ENCODE peak calls at places on chromosomes 13 and 19, in eight cellular contexts. G is breast epithelium, A is HCT116, L is NB4, V is left ventricle myocardium inferior, U is fibroblast of pulmonary artery, D is BE2C, T is GM23338. P is an unnamed sample.

GRCh38 chr19:4061683-4062575 is 4.8 kb downstream of the ZBTB7A start:
- DNase-seq in D (no peak), U (no peak), T (peak; percentile 62), A (no peak), L (no peak), G (peak; percentile 78), V (no peak), P (peak; percentile 78)

GRCh38 chr13:66414196-66414800 is 815.8 kb downstream of the PCDH9 start:
- DNase-seq in V (no peak), T (no peak), L (no peak), A (no peak), D (no peak), U (no peak), G (no peak), P (no peak)

GRCh38 chr19:19704836-19705235 is 28.1 kb downstream of the ZNF14 start:
- DNase-seq in D (no peak), V (no peak), T (no peak), L (no peak), G (no peak), A (no peak), U (no peak), P (no peak)

GRCh38 chr13:37640499-37640898 is 41.9 kb upstream of the POSTN start:
- DNase-seq in D (no peak), G (no peak), T (peak; percentile 57), V (no peak), U (peak; percentile 91), L (peak; percentile 34), A (no peak), P (no peak)

GRCh38 chr13:80336335-80336734 is 4.6 kb downstream of the SPRY2 start:
- DNase-seq in V (no peak), G (no peak), D (no peak), U (peak; percentile 53), A (no peak), T (no peak), L (no peak), P (no peak)

GRCh38 chr13:34750078-34750703 is 191.9 kb upstream of the NBEA start:
- DNase-seq in T (peak; percentile 68), D (peak; percentile 50), A (no peak), G (no peak), U (peak; percentile 55), V (peak; percentile 23), L (no peak), P (no peak)

GRCh38 chr19:19213822-19214558 is 2.2 kb downstream of the NCAN start:
- DNase-seq in D (no peak), U (no peak), T (peak; percentile 68), A (no peak), L (peak; percentile 18), V (no peak), G (no peak), P (no peak)

GRCh38 chr13:58687130-58687529 is 1055.6 kb downstream of the PCDH17 start:
- DNase-seq in V (no peak), L (no peak), D (no peak), U (no peak), A (no peak), T (no peak), G (no peak), P (no peak)

GRCh38 chr19:32902448-32902847 is 32.9 kb upstream of the SLC7A9 start:
- DNase-seq in L (no peak), T (peak; percentile 51), V (no peak), U (no peak), A (no peak), D (no peak), G (no peak), P (no peak)

GRCh38 chr19:31340059-31341025 is 8.9 kb downstream of the TSHZ3 start:
- DNase-seq in U (peak; percentile 40), A (no peak), V (no peak), D (peak; percentile 33), L (peak; percentile 36), G (no peak), T (peak; percentile 38), P (no peak)

GRCh38 chr13:27822258-27822872 is 30.1 kb downstream of the GSX1 start:
- DNase-seq in A (no peak), V (no peak), D (no peak), L (no peak), G (no peak), T (peak; percentile 32), U (no peak), P (no peak)

GRCh38 chr13:27820524-27821482 is 28.5 kb downstream of the GSX1 start:
- DNase-seq in A (no peak), D (no peak), U (no peak), G (no peak), L (no peak), V (no peak), T (peak; percentile 77), P (no peak)

GRCh38 chr13:27824121-27824520 is 31.8 kb downstream of the GSX1 start:
- DNase-seq in V (no peak), L (no peak), U (no peak), G (no peak), T (no peak), D (no peak), A (no peak), P (no peak)

GRCh38 chr13:27822873-27823311 is 30.6 kb downstream of the GSX1 start:
- DNase-seq in T (peak; percentile 45), U (peak; percentile 16), A (no peak), G (no peak), V (no peak), L (no peak), D (no peak), P (no peak)

DNA sequence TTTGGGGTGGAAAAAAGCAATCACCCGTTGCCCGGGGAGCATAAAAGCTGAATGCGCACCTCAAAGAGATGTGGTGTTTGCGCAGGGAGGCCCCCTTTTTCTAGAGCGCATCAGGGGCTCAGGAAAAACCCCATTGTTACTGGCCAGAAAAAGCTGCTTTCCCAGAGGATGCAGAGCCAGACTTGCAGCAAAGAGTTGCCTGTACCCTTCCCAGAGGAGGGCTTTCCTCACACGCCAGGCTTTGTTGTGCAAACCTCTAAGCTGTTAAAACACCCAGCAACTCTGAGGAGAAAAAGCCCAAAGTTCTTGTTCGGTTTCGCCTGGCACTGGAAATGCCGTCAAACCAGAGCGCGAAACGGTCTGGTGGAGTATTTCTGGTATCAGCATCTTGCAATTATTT is 29.3 kb downstream of the GSX1 start:
- DNase-seq in V (no peak), D (no peak), G (no peak), L (no peak), A (no peak), T (peak; percentile 86), U (no peak), P (no peak)
- H3K4me3 ChIP-seq in V (no peak overlapping the region), D (no peak overlapping the region), G (no peak overlapping the region), L (no peak overlapping the region), A (no peak overlapping the region), T (peak overlapping the region; percentile 58), U (no peak overlapping the region), P (no peak overlapping the region)

DNA sequence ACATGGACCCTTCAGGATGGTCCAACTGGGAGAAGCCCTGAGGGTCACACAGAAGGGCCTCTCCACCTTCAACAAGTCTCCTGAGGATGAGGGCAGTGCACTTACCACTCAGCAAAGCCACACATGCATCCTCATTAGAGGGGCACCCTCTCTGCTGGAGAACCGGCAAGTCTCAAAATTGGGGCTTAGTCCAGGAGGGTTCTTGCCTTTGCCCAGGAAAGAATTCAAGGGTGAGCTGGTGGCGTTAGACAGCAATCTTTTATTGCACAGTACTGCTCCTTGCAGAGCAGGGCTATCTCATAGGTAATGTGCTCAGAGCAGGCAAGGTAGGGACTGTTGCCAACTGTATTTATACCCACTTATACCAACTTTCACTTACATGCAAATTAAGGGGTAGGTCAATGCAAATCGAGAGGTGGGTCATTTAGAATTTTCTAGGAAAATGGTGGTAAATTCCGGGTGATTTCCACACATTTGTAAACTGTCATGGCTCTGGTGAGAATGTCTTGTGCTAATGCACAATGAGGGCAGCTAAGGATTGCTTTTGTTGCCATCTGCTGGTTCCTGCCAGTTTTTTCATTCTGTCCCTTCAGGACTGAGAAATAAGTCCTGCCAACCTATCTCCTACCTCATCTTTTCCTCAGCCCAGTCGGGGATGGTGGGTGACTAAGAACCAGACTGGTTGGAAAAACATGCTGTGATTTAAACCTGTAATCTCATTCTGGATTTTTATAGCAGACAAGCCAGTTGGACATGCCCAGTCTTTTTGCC is 27.8 kb upstream of the IGSF23 start:
- DNase-seq in U (peak; percentile 61), A (no peak), L (peak; percentile 7), V (no peak), D (no peak), T (no peak), G (no peak), P (no peak)
- TF ChIP-seq CTCF in U (peak; percentile 36), A (peak; percentile 6), L (no peak), V (no peak), D (peak; percentile 17), T (no peak), G (no peak), P (peak; percentile 10)

DNA sequence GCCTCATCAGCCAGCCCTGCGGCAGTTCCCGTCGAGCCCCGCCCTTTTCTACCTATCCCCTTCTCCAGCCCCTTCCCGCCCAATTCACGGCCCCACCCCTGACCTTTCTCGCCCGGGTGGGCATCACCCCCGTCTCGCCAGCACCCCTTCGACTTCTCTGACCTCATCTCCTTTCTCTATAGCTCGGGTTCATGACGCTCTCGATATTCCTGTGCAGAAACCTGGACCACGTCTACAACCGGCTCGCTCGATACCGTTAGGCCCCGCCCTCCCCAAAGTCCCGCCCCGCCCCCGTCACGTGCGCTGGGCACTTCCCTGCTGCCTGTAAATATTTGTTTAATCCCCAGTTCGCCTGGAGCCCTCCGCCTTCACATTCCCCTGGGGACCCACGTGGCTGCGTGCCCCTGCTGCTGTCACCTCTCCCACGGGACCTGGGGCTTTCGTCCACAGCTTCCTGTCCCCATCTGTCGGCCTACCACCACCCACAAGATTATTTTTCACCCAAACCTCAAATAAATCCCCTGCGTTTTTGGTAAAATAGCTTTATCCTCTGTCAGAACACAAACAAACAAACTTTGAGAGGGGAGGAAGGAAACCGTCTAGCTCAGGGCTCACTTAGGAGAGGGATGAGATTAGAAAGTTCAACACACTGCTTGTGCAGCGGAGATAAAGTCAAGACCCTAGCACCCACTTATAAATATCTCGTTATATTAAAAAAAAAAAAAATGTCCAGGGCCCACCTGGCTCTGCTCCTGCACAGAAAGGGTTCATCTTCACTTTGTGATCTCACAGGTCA is 5.1 kb downstream of the CD37 start:
- DNase-seq in V (peak; percentile 72), T (peak; percentile 80), D (peak; percentile 76), L (peak; percentile 82), A (no peak), U (no peak), G (peak; percentile 32), P (no peak)
- H3K4me3 ChIP-seq in V (peak overlapping the region; percentile 62), T (peak overlapping the region; percentile 57), D (no peak overlapping the region), L (no peak overlapping the region), A (no peak overlapping the region), U (no peak overlapping the region), G (peak overlapping the region; percentile 32), P (no peak overlapping the region)

DNA sequence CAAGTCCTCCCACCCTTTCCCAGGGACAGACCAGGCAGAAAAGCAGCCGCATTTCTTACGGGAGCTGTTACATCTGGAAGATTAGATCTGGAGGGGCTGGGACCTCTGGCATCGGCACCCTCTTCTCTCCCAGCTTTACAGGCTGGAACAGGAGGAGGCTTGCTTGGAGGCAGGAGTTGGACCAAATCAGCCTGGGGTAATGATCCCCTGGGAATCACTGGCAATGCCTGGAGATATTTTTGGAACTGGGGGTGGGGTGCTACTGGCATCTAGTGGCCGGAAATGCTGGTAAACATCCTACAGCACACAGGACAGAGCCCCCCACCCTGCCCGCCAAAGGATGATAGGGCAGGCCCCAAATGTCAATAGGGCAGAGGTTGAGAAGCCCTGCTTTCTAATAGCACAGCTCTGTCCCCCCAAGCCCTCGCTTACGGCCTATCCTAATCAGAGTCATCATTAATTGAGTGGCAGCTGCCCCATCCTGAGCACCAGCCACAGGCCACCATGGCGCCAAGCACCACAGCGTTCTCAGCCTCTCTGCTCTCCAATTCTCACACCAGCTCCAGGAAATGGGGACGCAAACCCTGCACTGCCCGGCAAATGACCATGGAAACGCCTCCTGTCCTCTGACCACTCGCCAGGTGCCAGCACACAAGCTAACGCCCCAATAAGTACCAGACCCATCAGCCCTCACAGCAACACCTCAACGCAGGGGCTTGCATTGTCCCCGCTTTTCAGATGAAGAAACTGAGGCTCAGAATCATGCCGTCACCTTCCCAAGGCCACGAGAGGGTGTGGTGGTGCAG is 20.6 kb downstream of the LRRC4B start:
- DNase-seq in L (no peak), G (no peak), A (no peak), T (no peak), U (no peak), V (no peak), D (peak; percentile 35), P (no peak)
- TF ChIP-seq CTCF in L (no peak), G (no peak), A (no peak), T (peak; percentile 26), U (no peak), V (peak; percentile 32), D (peak; percentile 33), P (peak; percentile 1)

P was measured in LNCaP clone FGC.